ENCODE peak calls at places on chromosome 13, in seven cellular contexts. Z, O, K, H, E, B and S are unnamed samples.

GRCh38 chr13:75847588-75847987 is 211.5 kb downstream of the LMO7 start:
- DNase-seq in Z (no peak), O (no peak), K (no peak), H (no peak), E (no peak), B (no peak), S (no peak)

GRCh38 chr13:80824231-80824630 is 483.3 kb upstream of the SPRY2 start:
- DNase-seq in Z (peak), O (peak), K (no peak), H (no peak), E (no peak), B (no peak), S (no peak)

GRCh38 chr13:48214519-48215121 is 18.4 kb upstream of the ITM2B start:
- DNase-seq in Z (no peak), O (no peak), K (no peak), H (no peak), E (no peak), B (no peak), S (no peak)

GRCh38 chr13:40440990-40441820 is 225.2 kb downstream of the FOXO1 start:
- DNase-seq in Z (peak), O (peak), K (no peak), H (peak), E (peak), B (no peak), S (no peak)

GRCh38 chr13:59843040-59843439 is 320.7 kb downstream of the DIAPH3 start:
- DNase-seq in Z (no peak), O (no peak), K (no peak), H (no peak), E (no peak), B (peak), S (no peak)

GRCh38 chr13:100588350-100589177 is at the start of gene GGACT:
- DNase-seq in Z (peak), O (peak), K (no peak), H (peak), E (peak), B (peak), S (no peak)

GRCh38 chr13:76991432-76991795 is 467 bp upstream of the CLN5 start:
- DNase-seq in Z (no peak), O (no peak), K (peak), H (peak), E (no peak), B (no peak), S (no peak)

GRCh38 chr13:39052944-39053343 is 14.7 kb downstream of the NHLRC3 start:
- DNase-seq in Z (no peak), O (no peak), K (no peak), H (no peak), E (no peak), B (no peak), S (no peak)

GRCh38 chr13:75505327-75505726 is 23.4 kb upstream of the TBC1D4 start:
- DNase-seq in Z (no peak), O (no peak), K (no peak), H (no peak), E (no peak), B (no peak), S (no peak)

GRCh38 chr13:106492576-106493323 is 42.7 kb downstream of the EFNB2 start:
- DNase-seq in Z (no peak), O (no peak), K (no peak), H (no peak), E (no peak), B (no peak), S (no peak)

GRCh38 chr13:25990801-25991200 is 61.0 kb downstream of the SHISA2 start:
- DNase-seq in Z (no peak), O (peak), K (no peak), H (no peak), E (no peak), B (no peak), S (no peak)

GRCh38 chr13:97434417-97435296 is 688 bp downstream of the RAP2A start:
- DNase-seq in Z (peak), O (peak), K (peak), H (peak), E (peak), B (peak), S (peak)
- H3K4me3 ChIP-seq in Z (peak), O (peak), K (peak), H (peak), E (peak), B (peak), S (peak)

DNA sequence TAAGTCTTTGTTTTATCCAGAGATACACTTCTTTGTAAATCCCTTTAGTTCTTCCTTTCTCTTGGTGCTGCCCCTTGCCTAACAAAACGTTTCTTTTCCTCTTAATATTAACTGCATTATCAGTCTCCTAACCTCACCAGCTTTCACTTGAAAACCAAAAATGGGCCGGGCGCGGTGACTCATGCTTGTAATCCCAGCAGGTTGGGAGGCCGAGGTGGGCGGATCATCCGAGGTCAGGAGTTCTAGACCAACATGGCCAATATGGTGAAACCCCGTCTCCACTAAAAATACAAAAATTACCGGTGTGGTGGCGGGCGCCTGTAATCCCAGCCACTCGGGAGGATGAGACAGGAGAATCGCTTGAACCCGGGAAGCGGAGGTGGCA is 329.8 kb upstream of the MIR17HG start:
- DNase-seq in Z (no peak), O (peak), K (no peak), H (no peak), E (peak), B (peak), S (peak)
- TF ChIP-seq CTCF in Z (no peak), O (no peak), K (no peak), H (no peak), E (no peak), B (no peak), S (peak)

GRCh38 chr13:112907286-112907685 is 61.7 kb upstream of the MCF2L start:
- DNase-seq in Z (no peak), O (no peak), K (no peak), H (no peak), E (no peak), B (no peak), S (no peak)
- H3K27ac ChIP-seq in Z (no peak), O (no peak), K (no peak), H (no peak), E (no peak), B (no peak), S (no peak)

GRCh38 chr13:114283581-114283980 is 2.2 kb downstream of the UPF3A start:
- DNase-seq in Z (no peak), O (no peak), K (no peak), H (no peak), E (no peak), B (no peak), S (no peak)
- H3K4me3 ChIP-seq in Z (peak), O (no peak), K (no peak), H (no peak), E (no peak), B (no peak), S (no peak)

DNA sequence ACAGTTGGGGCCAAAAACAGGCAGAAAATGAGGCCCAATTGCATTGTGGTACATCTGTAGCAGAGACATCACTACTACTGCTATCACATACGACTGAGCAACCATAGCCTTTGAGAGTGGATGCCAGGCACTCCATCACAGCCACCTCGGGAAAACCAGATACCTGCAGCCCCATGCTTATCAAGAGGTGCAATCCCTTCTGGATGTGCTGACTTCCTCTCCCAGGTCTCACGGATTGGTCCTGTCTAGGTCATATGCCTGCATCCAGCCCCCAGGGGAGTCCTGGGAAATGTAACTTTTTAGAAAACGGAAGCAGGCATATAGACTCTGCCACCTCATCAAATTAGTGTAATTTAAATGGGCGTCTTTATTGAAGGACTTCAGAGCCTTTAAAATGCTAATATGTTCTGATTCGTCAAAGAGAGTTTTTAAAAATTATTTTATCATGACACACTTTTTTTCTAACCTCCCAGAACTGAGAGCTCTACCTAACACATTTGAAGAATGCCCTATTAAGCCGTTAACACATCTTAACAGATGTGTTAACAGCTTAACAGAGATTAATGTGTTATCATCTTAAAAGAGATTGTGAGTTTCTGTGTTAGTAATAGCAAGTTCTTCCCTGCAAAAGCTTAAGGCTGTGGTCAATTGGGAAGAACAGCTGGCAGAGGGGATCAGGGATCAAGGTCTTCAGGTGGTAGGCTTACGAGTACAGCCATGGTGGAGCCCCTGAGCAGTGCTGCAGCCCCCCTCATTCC is 63.9 kb downstream of the DLEU7 start:
- DNase-seq in Z (no peak), O (no peak), K (no peak), H (no peak), E (no peak), B (no peak), S (no peak)
- TF ChIP-seq CTCF in Z (no peak), O (no peak), K (no peak), H (no peak), E (no peak), B (no peak), S (no peak)

GRCh38 chr13:35225582-35225981 is 250.9 kb downstream of the MAB21L1 start:
- DNase-seq in Z (no peak), O (no peak), K (no peak), H (no peak), E (no peak), B (peak), S (no peak)

GRCh38 chr13:35228536-35228935 is 248.0 kb downstream of the MAB21L1 start:
- DNase-seq in Z (no peak), O (peak), K (no peak), H (no peak), E (no peak), B (no peak), S (no peak)

DNA sequence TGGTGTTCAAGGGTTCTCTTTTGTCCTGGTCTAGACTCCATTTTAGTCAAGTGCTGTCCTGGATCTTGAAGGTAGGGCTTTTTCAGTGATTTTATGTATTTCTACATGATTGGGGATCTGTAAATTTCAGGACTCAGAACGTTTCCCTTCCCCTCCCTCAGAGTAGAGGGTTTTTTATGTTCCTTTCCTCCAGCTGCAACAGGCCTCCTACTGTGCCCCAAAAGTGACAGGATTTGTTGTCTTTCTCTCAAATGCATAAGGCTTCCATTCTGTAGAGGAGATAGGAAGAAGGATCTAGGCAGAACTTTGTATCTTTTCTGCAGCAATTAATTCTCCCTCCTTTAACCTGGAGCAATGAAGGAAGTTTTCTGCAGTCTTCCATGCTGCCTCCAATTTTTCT is 251.3 kb downstream of the MAB21L1 start:
- DNase-seq in Z (no peak), O (no peak), K (no peak), H (no peak), E (no peak), B (peak), S (no peak)
- H3K27ac ChIP-seq in Z (no peak), O (no peak), K (no peak), H (no peak), E (no peak), B (no peak), S (no peak)

DNA sequence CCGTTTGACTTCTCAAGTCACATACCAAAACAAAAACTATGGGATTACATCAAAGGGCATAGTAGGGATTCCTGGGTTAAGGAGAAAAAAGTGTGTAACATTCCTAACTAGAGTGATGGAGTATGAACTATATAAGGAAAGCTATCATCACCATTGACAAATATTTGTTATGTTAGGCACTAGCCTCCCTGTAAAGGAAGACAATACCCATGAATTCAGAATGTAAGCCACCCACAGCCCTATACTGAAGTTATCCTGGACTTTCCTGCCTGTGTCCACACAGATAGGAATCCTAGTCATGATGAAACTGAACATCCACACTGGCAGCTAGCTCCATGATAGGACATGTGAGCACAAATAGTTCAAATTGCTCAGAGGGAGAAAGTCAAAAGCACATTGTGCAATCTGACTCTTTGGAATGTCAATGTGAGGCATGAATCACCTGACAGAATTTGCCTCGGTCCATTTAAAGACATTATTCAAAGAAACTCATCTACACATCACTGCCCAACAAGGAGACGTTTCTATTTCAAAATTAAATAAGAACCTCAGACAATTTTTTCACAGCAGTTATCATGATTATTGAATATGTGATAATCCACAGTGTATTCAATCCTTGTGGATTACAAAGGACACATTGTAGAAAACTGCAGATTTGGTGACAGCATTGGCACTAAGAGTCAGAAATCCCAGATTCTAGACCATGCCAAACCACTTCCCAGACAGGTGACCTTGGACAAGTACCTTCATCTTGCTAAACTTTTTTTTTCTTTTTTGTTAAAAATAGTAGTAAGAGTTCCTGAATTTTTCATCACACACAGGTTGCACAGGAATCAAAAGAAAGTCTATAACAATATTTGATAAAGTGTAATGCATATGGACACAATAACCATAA is 529.3 kb downstream of the IRS2 start:
- DNase-seq in Z (peak), O (peak), K (no peak), H (no peak), E (no peak), B (peak), S (peak)
- H3K4me3 ChIP-seq in Z (no peak), O (no peak), K (no peak), H (no peak), E (no peak), B (no peak), S (no peak)

GRCh38 chr13:35722438-35723060 is 246.1 kb upstream of the MAB21L1 start:
- DNase-seq in Z (no peak), O (no peak), K (no peak), H (no peak), E (no peak), B (no peak), S (no peak)

GRCh38 chr13:35723061-35723461 is 246.6 kb upstream of the MAB21L1 start:
- DNase-seq in Z (peak), O (no peak), K (no peak), H (no peak), E (no peak), B (no peak), S (no peak)

GRCh38 chr13:35720690-35721554 is 244.4 kb upstream of the MAB21L1 start:
- DNase-seq in Z (peak), O (no peak), K (no peak), H (peak), E (no peak), B (peak), S (no peak)

GRCh38 chr13:35724480-35724879 is 248.0 kb upstream of the MAB21L1 start:
- DNase-seq in Z (no peak), O (no peak), K (no peak), H (no peak), E (no peak), B (no peak), S (no peak)

GRCh38 chr13:35723820-35724219 is 247.3 kb upstream of the MAB21L1 start:
- DNase-seq in Z (peak), O (peak), K (no peak), H (peak), E (no peak), B (no peak), S (no peak)
- TF ChIP-seq CTCF in Z (no peak), O (no peak), K (no peak), H (no peak), E (no peak), B (no peak), S (no peak)

GRCh38 chr13:49439609-49440008 is 4.3 kb downstream of the CAB39L start:
- DNase-seq in Z (no peak), O (no peak), K (no peak), H (no peak), E (no peak), B (no peak), S (no peak)

GRCh38 chr13:49443327-49443688 is 556 bp downstream of the CAB39L start:
- DNase-seq in Z (no peak), O (peak), K (no peak), H (no peak), E (no peak), B (no peak), S (no peak)

GRCh38 chr13:49441312-49441711 is 2.6 kb downstream of the CAB39L start:
- DNase-seq in Z (no peak), O (no peak), K (no peak), H (no peak), E (no peak), B (no peak), S (no peak)

GRCh38 chr13:49443689-49444516 is at the start of the genes CAB39L and SETDB2:
- DNase-seq in Z (peak), O (peak), K (peak), H (peak), E (peak), B (peak), S (peak)

GRCh38 chr13:49441846-49442245 is 2.0 kb downstream of the CAB39L start:
- DNase-seq in Z (no peak), O (peak), K (no peak), H (no peak), E (no peak), B (no peak), S (no peak)
- H3K27ac ChIP-seq in Z (no peak), O (no peak), K (no peak), H (no peak), E (no peak), B (no peak), S (no peak)